ENCODE peak calls at places on chromosomes 6 and 20, in four cellular contexts. Y is cardiac muscle cell, A is natural killer cell, F is AG04450. W is an unnamed sample.

GRCh38 chr6:4351857-4352669 is 216.7 kb upstream of the ECI2 start:
- DNase-seq in F (peak), Y (peak), A (no peak), W (no peak)

GRCh38 chr6:17985934-17986655 is 1.3 kb downstream of the KIF13A start:
- DNase-seq in F (no peak), Y (no peak), A (no peak), W (no peak)

GRCh38 chr6:106927531-106928398 is 46.8 kb downstream of the CD24 start:
- DNase-seq in A (no peak), Y (peak), F (no peak), W (no peak)

GRCh38 chr6:17932362-17932852 is 55.0 kb downstream of the KIF13A start:
- DNase-seq in F (peak), Y (peak), A (peak), W (no peak)

GRCh38 chr6:114364295-114364694 is 21.5 kb upstream of the HS3ST5 start:
- DNase-seq in A (no peak), F (peak), Y (no peak), W (no peak)

GRCh38 chr6:81766482-81767069 is 14.1 kb upstream of the TENT5A start:
- DNase-seq in Y (peak), F (peak), A (no peak), W (no peak)

GRCh38 chr6:12170351-12171079 is 119.6 kb upstream of the EDN1 start:
- DNase-seq in Y (no peak), A (no peak), F (no peak), W (no peak)

GRCh38 chr6:56992703-56993102 is 37.8 kb downstream of the BEND6 start:
- DNase-seq in F (no peak), A (no peak), Y (no peak), W (no peak)

GRCh38 chr6:132357120-132357519 is 44.2 kb downstream of the MOXD1 start:
- DNase-seq in Y (peak), F (no peak), A (no peak), W (no peak)

GRCh38 chr6:15672291-15672690 is 9.5 kb upstream of the DTNBP1 start:
- DNase-seq in A (no peak), Y (no peak), F (no peak), W (no peak)

GRCh38 chr6:167420858-167421766 is 96.2 kb downstream of the TTLL2 start:
- DNase-seq in A (no peak), Y (no peak), F (no peak), W (no peak)

GRCh38 chr6:122726649-122727048 is 52.9 kb upstream of the FABP7 start:
- DNase-seq in F (no peak), A (no peak), Y (peak), W (no peak)

GRCh38 chr20:32285621-32286334 is 8.3 kb downstream of the KIF3B start:
- DNase-seq in F (no peak), A (peak), Y (no peak), W (no peak)

GRCh38 chr6:85516168-85516567 is 66.3 kb downstream of the NT5E start:
- DNase-seq in A (no peak), Y (peak), F (no peak), W (no peak)

GRCh38 chr20:57594092-57594911 is 25.9 kb downstream of the ZBP1 start:
- DNase-seq in F (no peak), A (peak), Y (peak), W (peak)

GRCh38 chr6:1617466-1618304 is 8.0 kb downstream of the FOXC1 start:
- DNase-seq in F (no peak), Y (no peak), A (no peak), W (no peak)

GRCh38 chr6:56359201-56359899 is 112.0 kb upstream of the COL21A1 start:
- DNase-seq in Y (peak), A (peak), F (peak), W (no peak)

GRCh38 chr20:18254615-18255014 is 33.7 kb upstream of the ZNF133 start:
- DNase-seq in Y (no peak), A (no peak), F (no peak), W (no peak)

GRCh38 chr20:45100563-45101245 is at the start of gene KCNS1:
- DNase-seq in F (no peak), A (no peak), Y (peak), W (no peak)

GRCh38 chr20:7694940-7695567 is 245.2 kb downstream of the HAO1 start:
- DNase-seq in A (no peak), Y (no peak), F (no peak), W (no peak)

GRCh38 chr20:45781391-45781931 is 10.2 kb downstream of the WFDC3 start:
- DNase-seq in A (no peak), F (peak), Y (peak), W (no peak)

GRCh38 chr6:147711511-147711910 is 203.0 kb downstream of the SAMD5 start:
- DNase-seq in Y (no peak), A (no peak), F (no peak), W (no peak)

GRCh38 chr20:13396036-13396435 is 175.0 kb downstream of the ISM1 start:
- DNase-seq in F (no peak), Y (no peak), A (no peak), W (no peak)

GRCh38 chr6:109445382-109445781 is 4.9 kb downstream of the SMPD2 start:
- DNase-seq in Y (no peak), F (no peak), A (no peak), W (no peak)

GRCh38 chr6:163991326-163991725 is 576.8 kb downstream of the QKI start:
- DNase-seq in A (no peak), F (no peak), Y (no peak), W (no peak)

GRCh38 chr20:38007526-38007925 is 25.7 kb downstream of the TTI1 start:
- DNase-seq in Y (no peak), F (no peak), A (no peak), W (no peak)

GRCh38 chr20:37711987-37712961 is 18.4 kb downstream of the CTNNBL1 start:
- DNase-seq in A (no peak), F (no peak), Y (no peak), W (no peak)

GRCh38 chr20:4051413-4052138 is 36.2 kb upstream of the RNF24 start:
- DNase-seq in F (no peak), A (no peak), Y (peak), W (no peak)

GRCh38 chr6:18260448-18261106 is 3.8 kb downstream of the DEK start:
- DNase-seq in Y (peak), A (peak), F (no peak), W (peak)

GRCh38 chr6:112252571-112253504 is 1.5 kb downstream of the LAMA4 start:
- DNase-seq in Y (peak), F (no peak), A (no peak), W (no peak)

GRCh38 chr20:32796383-32797159 is 23.2 kb upstream of the MAPRE1 start:
- DNase-seq in Y (no peak), F (no peak), A (no peak), W (no peak)

GRCh38 chr20:35497780-35498189 is 31.7 kb downstream of the C20orf173 start:
- DNase-seq in A (no peak), F (no peak), Y (peak), W (no peak)
- TF ChIP-seq CTCF in A (no peak), F (no peak), Y (no peak), W (no peak)

DNA sequence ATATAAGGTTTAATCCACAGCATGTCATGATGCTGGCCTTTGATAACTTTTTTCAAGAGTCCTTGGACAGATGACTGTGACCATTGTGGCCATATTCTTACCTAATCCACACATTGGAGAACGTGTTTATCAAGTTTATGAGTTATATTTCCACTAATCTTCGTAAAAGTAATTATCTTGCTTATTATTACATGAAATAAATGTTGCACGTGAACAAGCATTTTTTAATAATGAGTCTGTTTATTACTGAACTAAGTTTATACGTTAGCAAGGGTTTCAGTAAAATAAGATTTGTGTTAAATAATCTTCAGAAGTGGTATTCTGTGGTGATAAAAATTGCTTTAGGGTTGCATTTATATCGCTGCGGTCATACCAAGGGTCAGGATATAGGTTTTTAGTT is 107.1 kb downstream of the SCAF8 start:
- DNase-seq in A (no peak), F (no peak), Y (no peak), W (no peak)
- TF ChIP-seq CTCF in A (no peak), F (no peak), Y (no peak), W (no peak)

GRCh38 chr6:138988469-138988834 is 399 bp upstream of the REPS1 start:
- DNase-seq in Y (no peak), A (no peak), F (no peak), W (no peak)
- TF ChIP-seq CTCF in Y (no peak), A (peak), F (no peak), W (peak)

GRCh38 chr20:10448270-10449156 is 13.4 kb downstream of the SLX4IP start:
- DNase-seq in A (no peak), Y (peak), F (no peak), W (no peak)
- TF ChIP-seq CTCF in A (no peak), Y (no peak), F (no peak), W (no peak)

GRCh38 chr20:2156666-2157624 is 55.3 kb downstream of the STK35 start:
- DNase-seq in Y (no peak), F (no peak), A (no peak), W (no peak)

GRCh38 chr20:2149507-2149906 is 47.9 kb downstream of the STK35 start:
- DNase-seq in F (no peak), Y (no peak), A (no peak), W (no peak)

GRCh38 chr20:2150660-2151059 is 49.0 kb downstream of the STK35 start:
- DNase-seq in A (no peak), Y (no peak), F (no peak), W (no peak)

GRCh38 chr20:2156224-2156623 is 54.6 kb downstream of the STK35 start:
- DNase-seq in F (no peak), Y (no peak), A (no peak), W (no peak)

DNA sequence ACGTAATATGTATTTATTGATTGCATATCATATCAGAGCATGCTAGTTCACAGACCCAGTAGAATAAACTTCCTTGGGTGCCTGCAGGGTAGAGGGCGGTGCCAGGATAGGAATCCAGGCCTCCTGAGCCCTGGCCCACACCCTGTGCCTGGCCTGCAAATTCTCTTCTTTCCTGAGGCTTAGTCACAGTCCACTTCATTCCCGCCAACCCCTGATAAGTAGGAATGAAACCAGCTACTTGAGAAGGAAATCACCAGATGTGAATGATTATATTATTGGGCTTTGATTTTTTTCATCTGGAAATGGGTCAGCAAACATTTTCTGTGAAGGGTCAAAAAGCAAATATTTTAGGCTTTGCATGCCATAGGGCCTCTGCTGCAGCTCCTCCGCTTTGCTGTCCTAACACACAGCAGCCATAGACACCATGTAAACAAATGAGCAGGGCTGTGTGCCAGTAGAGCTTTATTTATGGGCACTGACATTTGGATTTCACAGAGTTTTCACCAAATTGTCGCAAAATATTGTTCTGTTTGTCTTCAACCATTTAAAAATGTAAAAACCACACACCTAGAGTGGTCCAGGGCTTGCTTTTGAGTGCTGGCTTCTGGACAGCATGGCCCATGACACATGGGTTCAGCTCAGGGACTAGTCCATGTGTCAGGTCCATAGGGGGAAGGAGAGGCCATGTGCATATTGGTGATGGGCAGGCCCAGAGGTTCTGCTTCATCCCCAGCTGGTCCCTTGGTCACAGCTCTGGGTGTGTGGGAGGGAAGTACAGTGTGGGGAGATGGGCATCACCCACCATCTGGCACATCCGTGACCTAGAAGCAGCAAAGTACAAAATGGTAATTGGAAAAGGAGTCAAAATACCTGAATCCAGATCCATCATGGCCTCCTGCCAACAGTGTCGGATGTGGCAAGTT is 50.4 kb downstream of the STK35 start:
- DNase-seq in F (no peak), Y (peak), A (no peak), W (no peak)
- TF ChIP-seq CTCF in F (no peak), Y (no peak), A (no peak), W (no peak)

W was measured in activated B cell treated with CpG ODN at 0.5 μM for 24 hours.